ENCODE peak calls at places on chromosomes 5 and 9, in five cellular contexts. E, N, F, Y and G are unnamed samples.

GRCh38 chr9:106059886-106060285 is 365.5 kb downstream of the TMEM38B start:
- DNase-seq in E (no peak), N (no peak), F (no peak), Y (no peak), G (no peak)

GRCh38 chr5:134547579-134547978 is 22.1 kb downstream of the JADE2 start:
- DNase-seq in E (no peak), N (peak), F (no peak), Y (no peak), G (no peak)

GRCh38 chr5:34656700-34657549 is 797 bp downstream of the RAI14 start:
- DNase-seq in E (peak), N (peak), F (peak), Y (no peak), G (no peak)

GRCh38 chr5:140175367-140176027 is 509 bp downstream of the CYSTM1 start:
- DNase-seq in E (peak), N (peak), F (peak), Y (peak), G (peak)

GRCh38 chr9:88378317-88378716 is 9.9 kb upstream of the SPIN1 start:
- DNase-seq in E (no peak), N (peak), F (no peak), Y (peak), G (no peak)

GRCh38 chr9:13718539-13718938 is 439.0 kb upstream of the MPDZ start:
- DNase-seq in E (no peak), N (no peak), F (no peak), Y (no peak), G (no peak)

GRCh38 chr5:7010578-7010977 is 297.3 kb downstream of the TENT4A start:
- DNase-seq in E (no peak), N (no peak), F (no peak), Y (no peak), G (no peak)

GRCh38 chr9:72524820-72525539 is 3.6 kb downstream of the TMC1 start:
- DNase-seq in E (no peak), N (peak), F (no peak), Y (peak), G (peak)

GRCh38 chr5:94613583-94613982 is 4.8 kb downstream of the KIAA0825 start:
- DNase-seq in E (no peak), N (peak), F (no peak), Y (peak), G (peak)

GRCh38 chr9:110370316-110370715 is 32.7 kb upstream of the TXNDC8 start:
- DNase-seq in E (no peak), N (no peak), F (no peak), Y (no peak), G (no peak)

GRCh38 chr5:40446910-40447309 is 232.8 kb upstream of the PTGER4 start:
- DNase-seq in E (no peak), N (peak), F (no peak), Y (peak), G (no peak)

GRCh38 chr5:84831701-84832100 is 447.0 kb upstream of the EDIL3 start:
- DNase-seq in E (no peak), N (no peak), F (no peak), Y (no peak), G (no peak)

GRCh38 chr9:87327567-87328125 is 170.0 kb upstream of the DAPK1 start:
- DNase-seq in E (no peak), N (no peak), F (no peak), Y (no peak), G (no peak)

GRCh38 chr9:114504341-114505186 is 709 bp downstream of the WHRN start:
- DNase-seq in E (peak), N (peak), F (no peak), Y (peak), G (peak)

GRCh38 chr5:43207601-43208000 is 15.6 kb downstream of the NIM1K start:
- DNase-seq in E (no peak), N (no peak), F (no peak), Y (no peak), G (no peak)

GRCh38 chr9:109307380-109308240 is 13.2 kb downstream of the EPB41L4B start:
- DNase-seq in E (no peak), N (no peak), F (no peak), Y (peak), G (no peak)

GRCh38 chr5:54484219-54484894 is 28.9 kb downstream of the HSPB3 start:
- DNase-seq in E (no peak), N (no peak), F (no peak), Y (no peak), G (no peak)

GRCh38 chr5:125034331-125034730 is 287.9 kb upstream of the ZNF608 start:
- DNase-seq in E (no peak), N (no peak), F (no peak), Y (no peak), G (no peak)

GRCh38 chr9:116501871-116502270 is 185.2 kb upstream of the TRIM32 start:
- DNase-seq in E (no peak), N (no peak), F (no peak), Y (peak), G (no peak)

GRCh38 chr9:128899566-128900322 is 17.8 kb downstream of the LRRC8A start:
- DNase-seq in E (no peak), N (no peak), F (no peak), Y (no peak), G (no peak)

GRCh38 chr9:72557549-72557948 is 36.1 kb downstream of the TMC1 start:
- DNase-seq in E (peak), N (peak), F (no peak), Y (peak), G (peak)

GRCh38 chr9:93726147-93726546 is 149.8 kb downstream of the PHF2 start:
- DNase-seq in E (no peak), N (no peak), F (no peak), Y (no peak), G (no peak)

GRCh38 chr5:159304961-159305595 is 25.2 kb downstream of the IL12B start:
- DNase-seq in E (no peak), N (no peak), F (no peak), Y (no peak), G (no peak)

GRCh38 chr9:114364123-114364522 is 23.7 kb downstream of the AKNA start:
- DNase-seq in E (no peak), N (no peak), F (no peak), Y (no peak), G (peak)

GRCh38 chr5:139459451-139459934 is 3.0 kb downstream of the ECSCR start:
- DNase-seq in E (no peak), N (peak), F (no peak), Y (no peak), G (no peak)

GRCh38 chr9:113584728-113585442 is 121.4 kb downstream of the RGS3 start:
- DNase-seq in E (no peak), N (no peak), F (no peak), Y (no peak), G (no peak)

GRCh38 chr5:16312786-16313185 is 133.2 kb upstream of the MARCHF11 start:
- DNase-seq in E (no peak), N (no peak), F (no peak), Y (no peak), G (no peak)

GRCh38 chr5:74326571-74327338 is 313.8 kb downstream of the ENC1 start:
- DNase-seq in E (no peak), N (peak), F (peak), Y (peak), G (peak)

GRCh38 chr5:154220625-154221024 is 30.1 kb downstream of the GALNT10 start:
- DNase-seq in E (no peak), N (peak), F (no peak), Y (peak), G (no peak)

GRCh38 chr5:61327761-61328753 is 4.0 kb upstream of the ZSWIM6 start:
- DNase-seq in E (no peak), N (peak), F (peak), Y (peak), G (no peak)

GRCh38 chr9:114746591-114746990 is 59.2 kb downstream of the TNFSF15 start:
- DNase-seq in E (no peak), N (no peak), F (no peak), Y (no peak), G (no peak)

GRCh38 chr5:74516217-74516636 is 124.3 kb downstream of the ENC1 start:
- DNase-seq in E (no peak), N (no peak), F (no peak), Y (peak), G (no peak)

DNA sequence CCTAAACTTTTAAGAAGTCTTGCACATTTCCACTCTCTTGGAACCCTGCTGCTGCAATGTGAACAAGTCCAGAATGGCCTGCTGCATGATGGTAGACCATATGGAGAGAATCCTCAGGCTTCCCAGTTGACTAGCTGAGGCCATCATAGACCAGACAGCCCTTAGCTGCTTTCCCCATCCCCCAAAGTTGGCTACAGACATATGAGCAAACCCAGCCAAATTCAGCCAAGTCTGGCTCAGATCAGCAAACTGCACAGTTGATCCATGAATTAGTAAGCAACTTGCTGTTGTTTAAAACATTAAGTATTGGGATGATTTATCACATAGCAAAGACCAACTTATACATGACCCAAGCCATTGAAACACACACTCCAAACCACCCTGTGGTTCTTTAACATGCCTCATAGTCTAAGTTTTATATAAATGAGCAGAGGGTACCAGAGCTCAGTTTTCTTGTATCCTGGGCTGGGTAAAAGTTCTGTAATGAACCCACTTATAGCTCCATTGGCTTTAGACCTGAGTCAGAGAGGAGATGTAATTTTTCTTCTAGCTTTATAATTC is 19.9 kb downstream of the PPP3R2 start:
- DNase-seq in E (no peak), N (no peak), F (no peak), Y (no peak), G (no peak)
- TF ChIP-seq POLR2A in E (no peak), N (no peak), F (no peak), Y (no peak), G (no peak)

GRCh38 chr5:141869514-141869913 is 8.7 kb downstream of the PCDH1 start:
- DNase-seq in E (no peak), N (no peak), F (no peak), Y (no peak), G (no peak)
- TF ChIP-seq POLR2A in E (no peak), N (no peak), F (no peak), Y (no peak), G (no peak)

GRCh38 chr5:82991059-82991458 is 86.1 kb downstream of the TMEM167A start:
- DNase-seq in E (no peak), N (no peak), F (no peak), Y (no peak), G (no peak)
- TF ChIP-seq POLR2A in E (no peak), N (no peak), F (no peak), Y (no peak), G (no peak)

GRCh38 chr9:138025908-138026307 is 148.3 kb downstream of the CACNA1B start:
- DNase-seq in E (no peak), N (no peak), F (no peak), Y (no peak), G (no peak)
- TF ChIP-seq POLR2A in E (no peak), N (no peak), F (no peak), Y (no peak), G (no peak)

GRCh38 chr5:90402521-90403255 is 6.9 kb downstream of the CETN3 start:
- DNase-seq in E (no peak), N (no peak), F (no peak), Y (no peak), G (no peak)
- TF ChIP-seq POLR2A in E (no peak), N (no peak), F (no peak), Y (no peak), G (no peak)

DNA sequence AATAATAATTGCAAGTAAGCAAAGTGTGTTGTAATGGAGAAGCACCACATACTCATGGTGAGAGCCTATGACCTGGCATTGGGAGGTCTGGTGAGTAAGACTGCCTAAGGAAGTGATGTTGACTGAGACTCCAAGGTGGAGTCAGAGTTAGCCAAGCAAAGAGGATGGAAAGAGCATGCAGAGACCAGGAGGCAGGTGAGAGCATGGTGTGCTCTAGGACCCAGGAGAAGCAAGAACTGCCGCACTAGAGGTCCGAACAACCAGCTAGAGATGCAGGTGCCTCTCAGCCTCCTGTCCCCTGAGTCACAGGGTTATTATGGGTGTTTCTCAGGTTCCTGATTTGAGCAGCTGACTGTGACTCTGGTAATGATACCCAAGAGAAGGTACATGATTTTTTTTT is 27.3 kb downstream of the ANP32B start:
- DNase-seq in E (no peak), N (peak), F (peak), Y (peak), G (peak)
- TF ChIP-seq POLR2A in E (no peak), N (peak), F (no peak), Y (no peak), G (no peak)

GRCh38 chr5:107571621-107572489 is 98.9 kb downstream of the EFNA5 start:
- DNase-seq in E (peak), N (peak), F (peak), Y (peak), G (peak)
- TF ChIP-seq POLR2A in E (no peak), N (no peak), F (no peak), Y (no peak), G (no peak)

DNA sequence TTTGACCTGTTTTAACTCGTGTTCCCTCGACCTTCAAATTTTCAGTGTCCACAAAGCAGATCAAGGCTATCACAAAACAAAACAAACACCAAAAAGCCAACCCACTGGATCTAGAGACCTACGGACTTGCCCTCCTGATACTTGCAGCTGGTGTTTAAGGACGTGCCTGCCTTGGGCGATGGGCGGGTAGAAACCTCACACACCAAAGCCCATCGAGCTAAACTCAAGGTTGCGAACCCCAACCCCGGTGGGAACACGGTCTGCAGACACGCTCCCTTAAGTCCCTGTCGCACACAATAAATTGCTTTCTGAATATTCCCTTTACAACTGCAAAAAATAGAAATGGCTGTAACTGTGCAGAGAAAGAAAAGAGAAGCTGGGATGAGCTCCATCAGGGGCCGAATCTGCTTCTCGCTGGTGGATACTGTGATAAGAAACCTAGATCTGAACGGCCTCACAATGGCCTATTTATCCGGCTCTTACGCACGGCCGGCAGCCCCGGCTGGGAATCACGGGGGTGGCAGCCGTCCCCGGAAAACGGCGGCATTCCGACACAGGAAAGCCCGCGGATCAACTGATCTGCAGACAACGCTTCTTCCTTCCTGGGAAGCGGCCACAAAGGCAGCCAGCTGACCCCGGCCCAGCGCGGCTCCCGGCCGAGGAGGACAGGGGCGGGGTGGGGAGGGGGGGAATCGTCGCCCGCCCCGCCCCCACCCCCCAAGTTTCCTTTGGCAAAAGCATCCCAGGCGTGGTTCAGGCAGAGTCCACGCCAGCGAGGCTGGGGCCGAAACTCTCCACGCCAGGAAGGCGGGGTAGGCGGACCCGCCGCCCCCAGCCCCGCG is 247.4 kb upstream of the ANKRD55 start:
- DNase-seq in E (no peak), N (peak), F (peak), Y (no peak), G (peak)
- TF ChIP-seq POLR2A in E (no peak), N (no peak), F (no peak), Y (no peak), G (no peak)

DNA sequence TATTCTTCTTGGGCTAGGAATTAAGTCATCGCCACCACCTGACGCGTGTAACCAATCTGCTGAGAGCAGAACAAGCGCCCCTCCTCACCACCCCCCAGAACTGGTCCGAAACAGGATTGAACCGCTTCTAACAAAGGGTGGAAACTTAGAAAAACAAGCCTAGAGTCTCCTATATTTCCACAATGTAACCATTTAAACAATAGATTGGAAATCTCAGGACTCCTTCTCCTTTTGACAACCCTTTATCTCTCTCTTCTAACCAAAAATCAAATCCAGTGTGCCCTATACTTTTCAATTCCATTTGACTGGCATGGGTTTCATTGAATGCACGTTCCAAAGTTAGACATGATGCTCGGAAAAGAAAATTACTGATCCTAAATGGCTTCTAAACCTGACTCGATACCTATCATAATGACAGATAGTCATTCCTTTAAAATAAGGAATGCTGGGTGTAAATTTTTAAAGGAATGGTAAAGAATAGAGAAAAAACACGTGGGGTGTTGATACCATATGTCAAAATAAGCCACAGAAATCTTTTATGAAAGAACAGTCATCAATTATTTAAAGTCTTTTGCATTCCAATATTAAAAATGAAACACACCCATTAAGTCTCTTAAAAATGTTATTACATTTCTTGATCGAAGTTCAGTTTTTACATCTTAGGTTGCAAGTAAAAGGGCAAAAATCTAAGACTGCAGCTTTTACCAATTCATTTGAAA is 1.2 kb downstream of the ARRDC3 start:
- DNase-seq in E (peak), N (peak), F (peak), Y (peak), G (peak)
- TF ChIP-seq POLR2A in E (no peak), N (peak), F (no peak), Y (no peak), G (no peak)